ENCODE peak calls at places on chromosomes 6 and 20, in four cellular contexts. One of them, this sample, is unnamed.

GRCh38 chr6:42448906-42449659 is 2.6 kb downstream of the TRERF1 start:
- DNase-seq in GM12878: no peak
- DNase-seq in H1: no peak
- DNase-seq in HepG2: no peak
- DNase-seq in this sample: no peak

GRCh38 chr6:110768057-110768456 is 47.2 kb downstream of the CDK19 start:
- DNase-seq in HepG2: no peak
- DNase-seq in H1: no peak
- DNase-seq in GM12878: no peak
- DNase-seq in this sample: no peak

GRCh38 chr20:23180451-23180921 is 94.4 kb upstream of the CD93 start:
- DNase-seq in H1: no peak
- DNase-seq in GM12878: no peak
- DNase-seq in HepG2: no peak
- DNase-seq in this sample: no peak

GRCh38 chr6:154650351-154650750 is 82.9 kb upstream of the SCAF8 start:
- DNase-seq in H1: no peak
- DNase-seq in GM12878: no peak
- DNase-seq in HepG2: no peak
- DNase-seq in this sample: peak

GRCh38 chr6:42781811-42782688 is at the start of gene BICRAL:
- DNase-seq in H1: no peak
- DNase-seq in GM12878: no peak
- DNase-seq in HepG2: peak
- DNase-seq in this sample: peak

GRCh38 chr6:135675862-135676261 is 175.6 kb upstream of the PDE7B start:
- DNase-seq in HepG2: peak
- DNase-seq in GM12878: peak
- DNase-seq in H1: no peak
- DNase-seq in this sample: peak

GRCh38 chr6:131062245-131063027 is 609 bp downstream of the EPB41L2 start:
- DNase-seq in H1: no peak
- DNase-seq in GM12878: no peak
- DNase-seq in HepG2: no peak
- DNase-seq in this sample: no peak

GRCh38 chr20:4217349-4217761 is 202.0 kb upstream of the RNF24 start:
- DNase-seq in GM12878: no peak
- DNase-seq in H1: no peak
- DNase-seq in HepG2: peak
- DNase-seq in this sample: no peak

GRCh38 chr6:134071876-134072275 is 19.5 kb upstream of the SLC2A12 start:
- DNase-seq in GM12878: no peak
- DNase-seq in HepG2: no peak
- DNase-seq in H1: no peak
- DNase-seq in this sample: no peak

GRCh38 chr6:38261626-38262025 is 378.1 kb downstream of the BTBD9 start:
- DNase-seq in H1: no peak
- DNase-seq in HepG2: no peak
- DNase-seq in GM12878: no peak
- DNase-seq in this sample: no peak

GRCh38 chr20:53752971-53753879 is 159.6 kb upstream of the ZNF217 start:
- DNase-seq in H1: no peak
- DNase-seq in GM12878: no peak
- DNase-seq in HepG2: no peak
- DNase-seq in this sample: peak

GRCh38 chr20:36604952-36605308 is 649 bp upstream of the RAB5IF start:
- DNase-seq in HepG2: no peak
- DNase-seq in H1: no peak
- DNase-seq in GM12878: peak
- DNase-seq in this sample: peak

GRCh38 chr20:43183526-43183925 is 6.2 kb downstream of the PTPRT start:
- DNase-seq in H1: no peak
- DNase-seq in HepG2: no peak
- DNase-seq in GM12878: no peak
- DNase-seq in this sample: no peak

GRCh38 chr6:27290065-27290849 is 21.8 kb downstream of the POM121L2 start:
- DNase-seq in HepG2: peak
- DNase-seq in GM12878: peak
- DNase-seq in H1: no peak
- DNase-seq in this sample: peak

GRCh38 chr6:11763460-11764249 is 14.9 kb downstream of the ADTRP start:
- DNase-seq in HepG2: no peak
- DNase-seq in GM12878: no peak
- DNase-seq in H1: no peak
- DNase-seq in this sample: no peak

GRCh38 chr6:27553123-27553904 is 80.4 kb upstream of the ZNF184 start:
- DNase-seq in GM12878: peak
- DNase-seq in H1: peak
- DNase-seq in HepG2: peak
- DNase-seq in this sample: peak

GRCh38 chr6:91132461-91132860 is 545.6 kb upstream of the MAP3K7 start:
- DNase-seq in HepG2: no peak
- DNase-seq in H1: no peak
- DNase-seq in GM12878: no peak
- DNase-seq in this sample: no peak

GRCh38 chr20:34262488-34263288 is 21.5 kb downstream of the ASIP start:
- DNase-seq in GM12878: no peak
- DNase-seq in HepG2: peak
- DNase-seq in H1: no peak
- DNase-seq in this sample: peak

GRCh38 chr6:104527311-104527710 is 332.4 kb downstream of the HACE1 start:
- DNase-seq in H1: no peak
- DNase-seq in GM12878: no peak
- DNase-seq in HepG2: no peak
- DNase-seq in this sample: no peak

GRCh38 chr6:5726976-5727718 is 279.6 kb downstream of the NRN1 start:
- DNase-seq in H1: no peak
- DNase-seq in HepG2: no peak
- DNase-seq in GM12878: no peak
- DNase-seq in this sample: no peak

GRCh38 chr6:5718231-5718947 is 288.3 kb downstream of the NRN1 start:
- DNase-seq in H1: no peak
- DNase-seq in HepG2: no peak
- DNase-seq in GM12878: no peak
- DNase-seq in this sample: no peak

GRCh38 chr6:5729813-5730212 is 276.9 kb downstream of the NRN1 start:
- DNase-seq in H1: no peak
- DNase-seq in HepG2: no peak
- DNase-seq in GM12878: no peak
- DNase-seq in this sample: no peak

GRCh38 chr6:5728726-5729434 is 277.8 kb downstream of the NRN1 start:
- DNase-seq in H1: no peak
- DNase-seq in GM12878: no peak
- DNase-seq in HepG2: no peak
- DNase-seq in this sample: no peak

DNA sequence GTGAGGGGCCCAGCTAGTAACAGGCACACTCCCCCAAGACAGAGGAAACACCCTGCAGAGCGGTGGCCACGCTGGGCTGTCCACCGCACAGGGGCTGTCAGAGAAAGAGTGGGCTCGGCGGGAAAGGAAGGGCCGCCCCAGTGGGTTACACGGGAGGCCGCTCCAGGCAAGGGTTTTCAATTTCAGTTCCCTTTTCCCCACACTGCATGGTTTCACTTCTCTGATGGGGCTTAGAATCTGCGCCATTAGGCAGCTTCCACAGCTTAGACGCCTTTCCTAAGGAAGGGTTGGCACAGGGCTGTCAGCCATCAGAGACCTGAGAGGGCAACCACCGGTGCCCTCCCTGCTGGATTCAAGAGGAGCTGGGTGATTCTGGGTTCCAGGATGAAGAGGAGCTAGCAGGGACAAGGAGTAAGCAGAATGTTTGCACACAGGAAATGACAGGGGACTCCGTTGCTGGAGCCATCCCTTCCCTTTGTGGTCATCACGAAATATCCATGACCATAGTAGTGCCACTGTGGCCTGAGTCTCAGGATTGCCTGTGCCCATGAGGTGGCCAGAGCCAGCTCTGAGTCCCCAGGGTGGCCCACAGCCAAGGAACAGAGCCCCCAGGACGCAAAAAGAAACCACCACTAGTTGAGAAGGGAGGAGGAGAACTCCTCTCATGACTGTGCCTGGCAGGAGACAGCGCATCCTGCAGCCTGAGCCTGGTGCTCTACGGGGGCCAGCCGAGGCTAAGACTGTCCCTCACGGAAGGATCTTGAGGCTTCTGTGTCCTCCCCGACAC is 282.6 kb downstream of the NRN1 start:
- DNase-seq in GM12878: peak
- DNase-seq in H1: no peak
- DNase-seq in HepG2: no peak
- DNase-seq in this sample: no peak
- H2AFZ ChIP-seq in GM12878: peak
- H2AFZ ChIP-seq in H1: no peak
- H2AFZ ChIP-seq in HepG2: no peak
- H2AFZ ChIP-seq in this sample: no peak

GRCh38 chr6:122118945-122119506 is 280.4 kb upstream of the HSF2 start:
- DNase-seq in H1: no peak
- DNase-seq in GM12878: no peak
- DNase-seq in HepG2: no peak
- DNase-seq in this sample: no peak
- TF ChIP-seq ATF2 in H1: no peak
- TF ChIP-seq ATF2 in GM12878: no peak
- TF ChIP-seq ATF2 in HepG2: no peak
- TF ChIP-seq ATF2 in this sample: no peak

DNA sequence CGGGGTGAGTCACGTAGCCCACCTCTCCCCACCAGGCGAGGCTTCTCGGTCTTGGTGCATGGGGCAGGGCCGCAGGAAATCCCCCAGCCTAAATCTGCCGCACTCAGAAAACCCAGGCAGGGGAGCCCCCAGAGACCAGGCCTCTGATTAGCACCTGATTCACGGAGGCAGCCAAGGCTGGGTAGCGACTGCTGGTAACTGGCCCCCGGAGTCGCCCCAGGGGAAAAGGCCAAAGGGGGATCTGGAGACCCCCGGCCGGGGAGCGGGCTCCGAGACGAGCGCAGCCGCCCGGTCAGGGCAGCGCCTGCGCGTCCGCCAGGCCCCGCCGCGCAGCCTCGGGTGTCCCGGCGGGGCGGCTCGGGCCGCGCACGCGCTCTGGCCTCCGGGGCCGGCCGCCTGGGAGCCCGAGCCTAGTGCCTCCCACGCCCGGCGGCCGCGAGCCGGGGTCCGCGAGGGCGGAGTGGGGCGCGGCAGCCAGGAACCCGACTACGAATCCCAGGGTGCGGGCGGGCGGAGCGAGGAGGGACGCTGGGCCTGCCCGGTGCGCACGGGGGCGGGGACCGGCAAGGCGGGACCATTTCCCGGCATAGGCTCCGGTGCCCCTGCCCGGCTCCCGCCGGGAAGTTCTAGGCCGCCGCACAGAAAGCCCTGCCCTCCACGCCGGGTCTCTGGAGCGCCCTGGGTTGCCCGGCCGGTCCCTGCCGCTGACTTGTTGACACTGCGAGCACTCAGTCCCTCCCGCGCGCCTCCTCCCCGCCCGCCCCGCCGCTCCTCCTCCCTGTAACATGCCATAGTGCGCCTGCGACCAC is at the start of gene DUSP22:
- DNase-seq in GM12878: peak
- DNase-seq in HepG2: peak
- DNase-seq in H1: no peak
- DNase-seq in this sample: peak
- TF ChIP-seq GABPA in GM12878: no peak
- TF ChIP-seq GABPA in HepG2: no peak
- TF ChIP-seq GABPA in H1: no peak
- TF ChIP-seq GABPA in this sample: no peak

DNA sequence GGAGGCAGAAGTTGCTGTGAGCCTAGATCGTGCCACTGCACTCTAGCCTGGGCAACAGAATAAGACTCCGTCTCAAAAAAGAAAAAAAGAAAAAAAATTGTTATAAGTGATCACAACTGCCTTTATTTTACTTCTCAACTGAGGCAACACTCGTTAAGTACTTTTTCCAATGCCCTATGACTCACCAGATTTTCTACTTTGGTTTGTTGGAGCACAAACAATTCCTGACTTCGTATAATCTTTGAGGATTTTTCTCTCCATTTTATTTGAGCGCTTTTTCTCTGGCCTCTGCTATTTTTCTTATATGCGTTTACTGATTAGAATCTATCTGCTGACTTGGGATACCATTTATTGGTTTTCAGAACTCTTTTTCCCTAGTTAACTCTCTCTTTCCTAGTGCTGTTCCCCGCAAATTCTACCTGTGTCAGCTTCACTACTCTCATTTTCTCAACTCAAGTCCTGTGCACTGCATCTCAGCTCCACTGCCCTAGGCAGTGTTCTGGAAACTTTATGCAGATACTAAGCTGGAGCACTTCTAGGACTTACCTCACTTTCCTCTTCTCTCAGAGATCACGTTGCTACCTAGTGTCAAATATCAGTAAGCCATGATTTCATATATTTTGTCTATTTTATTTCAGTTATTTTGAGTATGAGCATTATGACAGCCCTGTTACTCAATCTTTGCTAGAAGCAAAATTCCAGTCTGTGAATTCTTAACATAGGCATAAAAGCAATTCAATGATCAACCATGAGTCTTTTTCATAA is 1120.1 kb upstream of the CITED2 start:
- DNase-seq in HepG2: no peak
- DNase-seq in H1: no peak
- DNase-seq in GM12878: no peak
- DNase-seq in this sample: no peak
- H2AFZ ChIP-seq in HepG2: no peak
- H2AFZ ChIP-seq in H1: no peak
- H2AFZ ChIP-seq in GM12878: no peak
- H2AFZ ChIP-seq in this sample: no peak

DNA sequence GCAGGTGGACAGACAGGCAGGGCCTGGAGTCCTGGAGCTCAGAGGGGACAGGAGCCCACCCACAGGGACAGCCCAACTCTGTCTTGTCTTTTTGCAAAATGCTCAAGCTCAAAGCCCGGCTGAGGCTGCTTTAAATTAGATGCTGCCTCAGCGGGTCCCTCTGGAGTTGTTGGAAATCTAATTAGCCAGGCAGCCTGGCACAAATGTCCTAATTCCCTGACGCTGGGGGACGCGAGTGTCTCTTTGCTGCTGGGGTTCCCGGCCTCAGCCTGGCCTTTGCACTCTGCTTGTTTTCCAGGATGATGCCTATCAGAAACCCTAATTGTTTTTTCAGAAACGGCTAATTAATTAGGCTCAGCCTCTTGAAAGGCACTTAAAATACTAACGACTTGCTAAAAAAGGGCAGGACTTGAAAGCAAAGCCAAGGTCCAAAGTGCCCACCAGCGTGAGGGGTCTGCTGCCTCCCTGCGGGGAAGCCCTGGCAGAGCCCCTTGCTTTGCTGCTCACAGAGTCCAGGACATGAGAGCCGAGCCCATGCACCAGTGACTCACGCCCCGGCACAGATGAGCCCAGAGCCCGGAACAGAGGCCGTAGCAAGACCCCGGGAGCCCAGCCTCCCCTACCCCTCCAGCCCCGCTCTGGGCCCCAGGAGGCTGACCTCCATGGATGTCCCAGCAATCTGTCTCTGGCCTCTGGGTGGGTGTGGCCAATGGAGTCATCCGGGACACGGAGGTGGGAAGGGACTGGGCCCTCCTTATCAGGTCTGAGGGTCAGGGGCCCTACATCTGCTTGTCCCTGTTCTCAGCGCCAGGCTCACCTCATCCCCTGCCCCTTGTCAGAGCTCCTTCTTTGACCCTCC is 46.0 kb upstream of the BHLHE23 start:
- DNase-seq in GM12878: no peak
- DNase-seq in H1: no peak
- DNase-seq in HepG2: no peak
- DNase-seq in this sample: peak
- TF ChIP-seq ATF2 in GM12878: no peak
- TF ChIP-seq ATF2 in H1: no peak
- TF ChIP-seq ATF2 in HepG2: no peak
- TF ChIP-seq ATF2 in this sample: no peak

This sample was measured in K562.